ENCODE peak calls at places on chromosome 4, in four cellular contexts. S is stimulated activated CD4-positive, alpha-beta T cell treated with anti-CD3 and anti-CD28 coated beads, Interleukin-1b, Interleukin-23, amount 100 ng/mL, for 4 hours; G is HepG2; K is tibial artery. I is an unnamed sample.

GRCh38 chr4:122533841-122534240 is 77.3 kb upstream of the IL2 start:
- DNase-seq in S (no peak), G (no peak), K (no peak), I (no peak)

GRCh38 chr4:175720722-175721121 is 91.3 kb downstream of the GPM6A start:
- DNase-seq in S (no peak), G (no peak), K (no peak), I (no peak)

GRCh38 chr4:83083925-83084475 is 30.5 kb downstream of the PLAC8 start:
- DNase-seq in S (no peak), G (no peak), K (no peak), I (peak)

GRCh38 chr4:573122-573892 is 2.8 kb downstream of the TMEM271 start:
- DNase-seq in S (no peak), G (no peak), K (no peak), I (no peak)

GRCh38 chr4:122710434-122711308 is 21.8 kb upstream of the BBS12 start:
- DNase-seq in S (no peak), G (no peak), K (no peak), I (no peak)

GRCh38 chr4:2071912-2072867 is 13.1 kb downstream of the NAT8L start:
- DNase-seq in S (no peak), G (peak), K (peak), I (no peak)

GRCh38 chr4:42871685-42872271 is 20.7 kb upstream of the GRXCR1 start:
- DNase-seq in S (no peak), G (no peak), K (no peak), I (no peak)

GRCh38 chr4:1505511-1506451 is 99.5 kb upstream of the NKX1-1 start:
- DNase-seq in S (no peak), G (no peak), K (peak), I (no peak)